ENCODE peak calls at places on chromosome 3, in ten cellular contexts. N, C, S, U, B, E, Y, Z, M and A are unnamed samples.

GRCh38 chr3:159928692-159929091 is 59.9 kb upstream of the IL12A start:
- DNase-seq in U (peak; percentile 96), Y (peak; percentile 87), N (peak; percentile 97), Z (no peak), M (no peak), E (peak; percentile 86), S (no peak), B (no peak), C (peak; percentile 95), A (no peak)

GRCh38 chr3:185594073-185594472 is 8.0 kb downstream of the SENP2 start:
- DNase-seq in Y (no peak), U (no peak), C (no peak), Z (no peak), N (no peak), M (no peak), B (no peak), S (no peak), E (no peak), A (no peak)

GRCh38 chr3:10274601-10275000 is 18.1 kb downstream of the GHRL start:
- DNase-seq in M (no peak), N (no peak), C (no peak), U (no peak), Y (no peak), S (no peak), Z (no peak), B (no peak), E (no peak), A (no peak)

GRCh38 chr3:57757642-57758297 is 1.7 kb downstream of the SLMAP start:
- DNase-seq in N (peak; percentile 29), S (peak; percentile 13), M (peak; percentile 34), B (no peak), U (peak; percentile 64), E (no peak), Y (peak; percentile 11), Z (no peak), C (no peak), A (peak; percentile 13)

GRCh38 chr3:50275160-50275995 is 3.5 kb upstream of the LSMEM2 start:
- DNase-seq in N (no peak), B (peak; percentile 64), M (no peak), E (no peak), Z (no peak), C (no peak), S (no peak), U (no peak), Y (no peak), A (no peak)

GRCh38 chr3:45033799-45034198 is 7.7 kb downstream of the CLEC3B start:
- DNase-seq in B (no peak), Z (no peak), Y (no peak), C (no peak), U (no peak), M (no peak), S (no peak), E (no peak), N (no peak), A (no peak)

GRCh38 chr3:71784201-71784913 is 591 bp downstream of the PROK2 start:
- DNase-seq in E (no peak), N (no peak), Y (no peak), M (no peak), U (no peak), Z (no peak), C (no peak), S (no peak), B (no peak), A (no peak)

GRCh38 chr3:56790016-56790950 is 11.5 kb downstream of the ARHGEF3 start:
- DNase-seq in U (no peak), S (no peak), Y (no peak), E (no peak), C (no peak), M (no peak), B (peak; percentile 46), N (no peak), Z (no peak), A (no peak)

GRCh38 chr3:37471425-37471824 is 297.0 kb upstream of the LRRFIP2 start:
- DNase-seq in Y (no peak), S (no peak), N (no peak), U (no peak), B (no peak), E (no peak), Z (no peak), M (no peak), C (no peak), A (no peak)

GRCh38 chr3:32480596-32480995 is 22.1 kb downstream of the CMTM6 start:
- DNase-seq in Y (no peak), S (no peak), E (no peak), C (no peak), Z (no peak), N (peak; percentile 51), M (no peak), U (no peak), B (no peak), A (no peak)

GRCh38 chr3:32482693-32483092 is 20.0 kb downstream of the CMTM6 start:
- DNase-seq in M (no peak), B (no peak), U (no peak), S (no peak), Z (no peak), C (no peak), E (no peak), N (no peak), Y (no peak), A (no peak)

GRCh38 chr3:32484437-32484836 is 18.2 kb downstream of the CMTM6 start:
- DNase-seq in U (no peak), Z (no peak), Y (no peak), C (no peak), M (no peak), B (no peak), N (no peak), E (no peak), S (no peak), A (no peak)

GRCh38 chr3:32481791-32482631 is 20.6 kb downstream of the CMTM6 start:
- DNase-seq in C (no peak), S (no peak), U (no peak), M (no peak), Y (no peak), E (no peak), N (no peak), B (no peak), Z (no peak), A (no peak)

DNA sequence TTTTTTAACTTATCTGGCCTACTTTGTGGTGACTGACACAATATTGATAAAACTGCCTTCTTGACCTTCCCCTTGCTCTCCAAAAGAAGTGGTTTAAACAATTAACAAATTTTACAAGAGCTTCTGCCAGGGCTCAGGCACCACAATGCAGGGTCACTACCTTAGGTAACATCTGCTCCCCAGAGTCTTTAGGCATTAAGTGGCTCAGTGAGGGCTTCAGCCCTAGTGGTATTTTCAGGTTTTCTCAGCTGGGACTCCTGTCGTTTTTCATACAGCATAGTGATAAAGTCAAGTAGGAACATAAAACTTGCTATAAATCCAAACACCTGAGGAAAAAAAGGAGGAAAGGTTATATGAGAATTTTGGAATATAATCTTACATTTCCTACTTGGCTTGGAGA is 18.9 kb downstream of the CMTM6 start:
- DNase-seq in Y (no peak), S (no peak), N (no peak), U (no peak), C (no peak), M (no peak), Z (no peak), B (no peak), E (no peak), A (no peak)
- TF ChIP-seq CTCF in Y (no peak), S (no peak), N (no peak), U (no peak), C (no peak), M (no peak), Z (no peak), B (no peak), E (no peak), A (no peak)

GRCh38 chr3:190444576-190445145 is 5.0 kb downstream of the TMEM207 start:
- DNase-seq in C (no peak), N (no peak), B (no peak), S (no peak), U (no peak), E (no peak), Z (no peak), Y (no peak), M (no peak), A (no peak)

GRCh38 chr3:190446492-190447301 is 3.0 kb downstream of the TMEM207 start:
- DNase-seq in M (no peak), B (no peak), S (no peak), N (no peak), Y (no peak), C (no peak), E (no peak), Z (no peak), U (peak; percentile 13), A (no peak)

GRCh38 chr3:190442240-190442639 is 7.5 kb downstream of the TMEM207 start:
- DNase-seq in M (no peak), B (no peak), E (no peak), S (no peak), Y (no peak), Z (no peak), N (no peak), C (no peak), U (no peak), A (no peak)

GRCh38 chr3:190444036-190444435 is 5.7 kb downstream of the TMEM207 start:
- DNase-seq in C (no peak), Y (no peak), E (no peak), S (no peak), M (no peak), U (no peak), Z (no peak), B (no peak), N (no peak), A (no peak)

DNA sequence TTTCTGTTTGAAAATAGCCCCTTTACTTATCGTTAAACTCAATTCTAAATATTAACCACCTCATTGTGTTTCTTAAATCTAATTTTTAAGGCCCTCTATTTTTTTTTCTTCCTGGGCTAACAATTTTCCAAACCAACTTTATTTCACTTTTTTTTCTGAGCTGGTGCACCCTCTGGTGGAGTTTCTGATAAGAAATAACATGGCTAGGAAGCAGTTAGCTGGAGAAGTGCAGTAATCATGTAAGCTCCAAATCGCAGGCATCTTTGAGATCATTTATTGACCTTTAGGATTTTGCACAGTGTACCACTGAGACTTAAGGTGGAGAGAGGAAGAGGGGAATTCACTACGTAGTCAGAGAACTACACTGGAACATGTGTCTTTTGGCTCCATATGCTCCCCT is 6.4 kb downstream of the TMEM207 start:
- DNase-seq in M (no peak), E (peak; percentile 34), U (peak; percentile 36), C (no peak), Y (peak; percentile 37), B (no peak), N (peak; percentile 43), Z (no peak), S (no peak), A (no peak)
- TF ChIP-seq CTCF in M (no peak), E (peak; percentile 40), U (peak; percentile 46), C (peak; percentile 54), Y (peak; percentile 59), B (no peak), N (no peak), Z (no peak), S (peak; percentile 49), A (peak; percentile 31)

GRCh38 chr3:96700322-96701315 is 113.8 kb upstream of the EPHA6 start:
- DNase-seq in C (no peak), Z (no peak), Y (peak; percentile 1), B (no peak), E (no peak), S (no peak), U (peak; percentile 10), M (no peak), N (no peak), A (peak; percentile 16)
- TF ChIP-seq CTCF in C (no peak), Z (no peak), Y (no peak), B (no peak), E (no peak), S (peak; percentile 60), U (peak; percentile 42), M (no peak), N (no peak), A (peak; percentile 34)

GRCh38 chr3:106276755-106277612 is 408.2 kb upstream of the CBLB start:
- DNase-seq in M (no peak), Y (no peak), N (no peak), S (no peak), C (no peak), B (no peak), U (no peak), E (no peak), Z (no peak), A (no peak)
- TF ChIP-seq CTCF in M (no peak), Y (no peak), N (no peak), S (no peak), C (no peak), B (no peak), U (no peak), E (no peak), Z (no peak), A (no peak)